ENCODE peak calls at places on chromosomes 1 and 21, in six cellular contexts. V, F, B, A, U and G are unnamed samples.

GRCh38 chr1:44696789-44697188 is 22.3 kb downstream of the ARMH1 start:
- DNase-seq in V (no peak), F (peak), B (peak), A (no peak), U (no peak), G (no peak)

GRCh38 chr1:29685387-29685786 is 449.1 kb downstream of the PTPRU start:
- DNase-seq in V (no peak), F (no peak), B (no peak), A (no peak), U (no peak), G (no peak)

GRCh38 chr1:238252033-238252802 is 361.5 kb upstream of the ZP4 start:
- DNase-seq in V (peak), F (no peak), B (no peak), A (peak), U (peak), G (peak)

GRCh38 chr1:8348777-8349472 is 31.0 kb downstream of the SLC45A1 start:
- DNase-seq in V (no peak), F (peak), B (peak), A (peak), U (peak), G (peak)

GRCh38 chr1:36224537-36225297 is 474 bp downstream of the THRAP3 start:
- DNase-seq in V (peak), F (no peak), B (peak), A (no peak), U (peak), G (no peak)

GRCh38 chr1:76998582-76999189 is 131.4 kb downstream of the ST6GALNAC5 start:
- DNase-seq in V (no peak), F (no peak), B (no peak), A (no peak), U (peak), G (no peak)

GRCh38 chr1:201636581-201636980 is 97.7 kb downstream of the NAV1 start:
- DNase-seq in V (no peak), F (no peak), B (no peak), A (no peak), U (peak), G (no peak)

GRCh38 chr1:192070213-192070612 is 88.0 kb upstream of the RGS18 start:
- DNase-seq in V (no peak), F (no peak), B (no peak), A (no peak), U (no peak), G (no peak)

GRCh38 chr1:222127526-222128152 is 385.8 kb upstream of the DUSP10 start:
- DNase-seq in V (no peak), F (no peak), B (no peak), A (no peak), U (no peak), G (no peak)

GRCh38 chr21:32544697-32545096 is 40.6 kb downstream of the TCP10L start:
- DNase-seq in V (no peak), F (no peak), B (no peak), A (no peak), U (no peak), G (no peak)

GRCh38 chr1:82845371-82845770 is 1044.6 kb downstream of the ADGRL2 start:
- DNase-seq in V (no peak), F (no peak), B (no peak), A (no peak), U (no peak), G (no peak)

GRCh38 chr1:171433451-171433850 is 51.9 kb upstream of the PRRC2C start:
- DNase-seq in V (no peak), F (no peak), B (no peak), A (no peak), U (peak), G (no peak)

GRCh38 chr1:245154429-245155185 is at the start of gene KIF26B:
- DNase-seq in V (no peak), F (no peak), B (no peak), A (peak), U (peak), G (no peak)

GRCh38 chr21:45541221-45542039 is 810 bp downstream of the SLC19A1 start:
- DNase-seq in V (peak), F (peak), B (peak), A (peak), U (peak), G (peak)

GRCh38 chr1:229694053-229694693 is 68.1 kb downstream of the URB2 start:
- DNase-seq in V (no peak), F (no peak), B (peak), A (peak), U (peak), G (peak)

GRCh38 chr21:34693192-34693810 is 24.5 kb downstream of the CLIC6 start:
- DNase-seq in V (peak), F (peak), B (peak), A (peak), U (peak), G (peak)

GRCh38 chr1:145963218-145964019 is 956 bp downstream of the ANKRD34A start:
- DNase-seq in V (no peak), F (no peak), B (no peak), A (no peak), U (peak), G (no peak)

GRCh38 chr1:31393463-31393862 is 19.6 kb upstream of the SERINC2 start:
- DNase-seq in V (no peak), F (no peak), B (no peak), A (no peak), U (no peak), G (no peak)